ENCODE peak calls at places on chromosomes 4 and X, in nine cellular contexts. V, B, I, R, F, A, T, U and N are unnamed samples.

GRCh38 chrX:69215161-69215560 is 49.9 kb upstream of the PJA1 start:
- DNase-seq in V (no peak), B (no peak), I (no peak), R (no peak), F (no peak), A (no peak), T (no peak), U (no peak), N (no peak)

GRCh38 chr4:170193496-170193895 is 103.7 kb upstream of the AADAT start:
- DNase-seq in V (no peak), B (no peak), I (no peak), R (no peak), F (no peak), A (no peak), T (no peak), U (no peak), N (no peak)

GRCh38 chr4:9893329-9894108 is 112.1 kb downstream of the DRD5 start:
- DNase-seq in V (no peak), B (no peak), I (no peak), R (no peak), F (no peak), A (no peak), T (no peak), U (no peak), N (no peak)

GRCh38 chr4:69731826-69732225 is 28.6 kb downstream of the SULT1B1 start:
- DNase-seq in V (peak; percentile 40), B (no peak), I (no peak), R (no peak), F (no peak), A (no peak), T (no peak), U (no peak), N (no peak)

GRCh38 chrX:69428216-69428615 is 75.9 kb upstream of the NALF2 start:
- DNase-seq in V (no peak), B (no peak), I (no peak), R (no peak), F (no peak), A (no peak), T (no peak), U (no peak), N (no peak)

GRCh38 chrX:55907968-55908607 is 190.5 kb downstream of the RRAGB start:
- DNase-seq in V (peak; percentile 30), B (peak; percentile 80), I (peak; percentile 79), R (no peak), F (peak; percentile 4), A (peak; percentile 50), T (peak; percentile 51), U (peak; percentile 67), N (no peak)

GRCh38 chr4:6887591-6888371 is 21.8 kb upstream of the TBC1D14 start:
- DNase-seq in V (no peak), B (peak; percentile 80), I (no peak), R (no peak), F (no peak), A (no peak), T (peak; percentile 17), U (peak; percentile 30), N (no peak)

GRCh38 chrX:41600266-41600665 is 88.5 kb upstream of the GPR34 start:
- DNase-seq in V (peak; percentile 63), B (no peak), I (no peak), R (no peak), F (no peak), A (no peak), T (no peak), U (peak; percentile 27), N (peak; percentile 40)

GRCh38 chr4:47017494-47017893 is 13.9 kb upstream of the GABRB1 start:
- DNase-seq in V (no peak), B (no peak), I (no peak), R (no peak), F (no peak), A (no peak), T (no peak), U (no peak), N (no peak)

GRCh38 chr4:25882226-25882625 is 19.4 kb upstream of the SEL1L3 start:
- DNase-seq in V (no peak), B (no peak), I (no peak), R (no peak), F (no peak), A (no peak), T (no peak), U (no peak), N (no peak)

GRCh38 chr4:176193126-176193525 is 2.3 kb downstream of the SPATA4 start:
- DNase-seq in V (peak; percentile 38), B (no peak), I (no peak), R (no peak), F (no peak), A (no peak), T (no peak), U (no peak), N (no peak)

GRCh38 chr4:123430031-123430430 is 33.4 kb downstream of the SPRY1 start:
- DNase-seq in V (no peak), B (no peak), I (no peak), R (no peak), F (no peak), A (no peak), T (no peak), U (no peak), N (no peak)

GRCh38 chr4:11228575-11228974 is 200.1 kb downstream of the HS3ST1 start:
- DNase-seq in V (peak; percentile 20), B (no peak), I (no peak), R (no peak), F (no peak), A (no peak), T (no peak), U (no peak), N (no peak)

GRCh38 chr4:83639849-83640493 is 104.1 kb downstream of the GPAT3 start:
- DNase-seq in V (peak; percentile 88), B (no peak), I (peak; percentile 78), R (no peak), F (peak; percentile 73), A (no peak), T (peak; percentile 71), U (peak; percentile 52), N (peak; percentile 32)

GRCh38 chr4:10554694-10555093 is 97.5 kb upstream of the ZNF518B start:
- DNase-seq in V (peak; percentile 84), B (no peak), I (peak; percentile 62), R (no peak), F (peak; percentile 35), A (no peak), T (peak; percentile 54), U (peak; percentile 50), N (peak; percentile 9)

GRCh38 chr4:3524349-3524748 is 7.9 kb downstream of the LRPAP1 start:
- DNase-seq in V (no peak), B (peak; percentile 63), I (no peak), R (no peak), F (no peak), A (no peak), T (peak; percentile 14), U (no peak), N (no peak)

GRCh38 chr4:19381068-19381467 is 870.6 kb upstream of the SLIT2 start:
- DNase-seq in V (peak; percentile 50), B (no peak), I (no peak), R (no peak), F (no peak), A (no peak), T (no peak), U (no peak), N (peak; percentile 22)

GRCh38 chr4:118032691-118033090 is 1.6 kb upstream of the NDST3 start:
- DNase-seq in V (no peak), B (no peak), I (no peak), R (no peak), F (peak; percentile 3), A (no peak), T (no peak), U (peak; percentile 11), N (no peak)
- H3K4me3 ChIP-seq in V (peak overlapping the region; percentile 56), B (no peak overlapping the region), I (no peak overlapping the region), R (no peak overlapping the region), F (no peak overlapping the region), A (no peak overlapping the region), T (no peak overlapping the region), U (peak overlapping the region; percentile 62), N (peak overlapping the region; percentile 55)

DNA sequence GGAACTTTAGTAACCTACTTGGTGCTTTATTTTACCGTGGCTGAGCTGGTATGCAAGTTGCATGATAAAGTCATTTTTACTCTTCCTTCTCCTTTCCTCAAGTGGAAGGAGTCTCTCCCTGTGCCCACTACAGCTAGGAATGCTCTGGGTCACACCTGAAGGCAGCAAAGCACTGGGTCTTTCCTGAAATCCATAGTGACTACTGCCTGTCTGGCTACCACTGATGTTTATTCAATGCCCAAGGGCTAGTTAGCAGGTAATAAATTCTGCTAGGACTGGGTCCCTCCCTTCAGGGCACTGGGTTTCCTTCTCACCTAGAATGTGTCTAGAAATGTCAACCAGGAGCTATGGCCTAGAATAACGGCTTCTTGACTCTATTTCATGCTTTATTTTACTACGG is 1081.4 kb downstream of the FAT4 start:
- DNase-seq in V (no peak), B (no peak), I (no peak), R (no peak), F (no peak), A (no peak), T (no peak), U (no peak), N (no peak)
- H3K4me3 ChIP-seq in V (no peak overlapping the region), B (no peak overlapping the region), I (no peak overlapping the region), R (no peak overlapping the region), F (no peak overlapping the region), A (no peak overlapping the region), T (no peak overlapping the region), U (no peak overlapping the region), N (no peak overlapping the region)

DNA sequence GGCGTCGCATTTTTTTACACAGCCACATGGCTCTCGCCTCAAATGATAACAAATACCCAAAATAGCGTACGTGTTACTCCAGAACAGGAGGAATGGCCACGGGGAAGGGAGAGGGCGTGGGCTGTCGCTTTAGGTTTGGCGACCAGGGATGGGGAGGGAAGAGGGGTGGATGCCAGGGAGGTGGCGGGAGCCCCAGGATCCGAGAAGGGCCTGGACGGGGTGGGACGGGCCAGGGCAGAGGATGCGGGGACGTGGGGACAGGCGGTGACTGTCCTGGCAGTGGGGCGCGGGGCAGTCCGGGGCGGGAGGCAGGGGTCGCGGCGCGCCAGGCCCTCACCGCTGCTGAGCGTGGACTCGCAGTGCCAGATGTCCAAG is 631 bp downstream of the TMEM47 start:
- DNase-seq in V (no peak), B (peak; percentile 75), I (no peak), R (no peak), F (no peak), A (peak; percentile 24), T (peak; percentile 23), U (peak; percentile 30), N (no peak)
- H3K4me3 ChIP-seq in V (peak overlapping the region; percentile 77), B (peak overlapping the region; percentile 89), I (no peak overlapping the region), R (peak overlapping the region; percentile 34), F (peak overlapping the region; percentile 62), A (peak overlapping the region; percentile 56), T (peak overlapping the region; percentile 73), U (peak overlapping the region; percentile 66), N (peak overlapping the region; percentile 62)

DNA sequence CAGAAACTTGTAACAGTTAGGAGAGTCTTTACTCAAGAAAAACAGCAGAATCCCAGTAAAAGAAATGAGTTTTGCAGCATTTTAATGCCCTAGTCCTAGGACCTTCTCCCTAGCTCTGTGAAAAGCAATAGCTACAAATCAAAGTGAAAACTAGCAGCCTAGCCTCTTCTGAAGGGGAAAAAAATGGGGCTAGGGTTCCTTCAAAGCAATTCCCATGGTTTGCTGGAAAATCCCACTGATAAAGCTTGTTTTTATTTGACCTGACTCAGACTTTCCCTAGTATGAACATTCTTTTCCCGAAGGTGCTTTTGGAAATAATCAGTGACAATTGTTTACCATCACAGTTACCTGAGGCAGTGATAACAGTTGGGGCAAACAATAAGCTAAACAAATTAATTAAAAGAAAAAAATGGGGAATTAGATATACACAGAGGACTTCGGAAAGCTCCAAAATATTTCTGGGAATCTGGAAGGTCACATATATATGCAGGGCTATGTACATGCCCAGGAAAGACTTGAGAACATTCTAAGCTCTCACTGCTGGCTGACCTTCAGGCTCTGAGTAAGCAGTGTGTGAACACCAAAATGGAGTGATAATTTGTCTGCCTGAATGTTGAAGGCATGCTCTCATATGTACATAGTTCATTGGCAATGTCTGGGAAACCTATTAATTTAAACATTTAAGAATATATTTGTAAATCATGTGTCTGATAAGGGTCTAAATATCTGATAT is 285.9 kb downstream of the KCTD8 start:
- DNase-seq in V (no peak), B (no peak), I (no peak), R (no peak), F (no peak), A (no peak), T (no peak), U (no peak), N (no peak)
- H3K4me3 ChIP-seq in V (no peak overlapping the region), B (no peak overlapping the region), I (no peak overlapping the region), R (no peak overlapping the region), F (no peak overlapping the region), A (no peak overlapping the region), T (no peak overlapping the region), U (no peak overlapping the region), N (no peak overlapping the region)